ENCODE peak calls at places on chromosome 12, in four cellular contexts. One of them, this sample, is unnamed.

GRCh38 chr12:98901189-98901588 is 256.1 kb downstream of the APAF1 start:
- DNase-seq in mammary epithelial cell: no peak
- DNase-seq in foreskin keratinocyte: no peak
- DNase-seq in uterus: no peak
- DNase-seq in this sample: no peak

GRCh38 chr12:123671876-123672275 is 963 bp downstream of the TCTN2 start:
- DNase-seq in uterus: no peak
- DNase-seq in mammary epithelial cell: no peak
- DNase-seq in foreskin keratinocyte: no peak
- DNase-seq in this sample: no peak

GRCh38 chr12:13000616-13000934 is 510 bp upstream of the HEBP1 start:
- DNase-seq in foreskin keratinocyte: no peak
- DNase-seq in mammary epithelial cell: no peak
- DNase-seq in uterus: no peak
- DNase-seq in this sample: no peak

GRCh38 chr12:27177716-27178115 is 66.4 kb upstream of the STK38L start:
- DNase-seq in mammary epithelial cell: peak
- DNase-seq in uterus: no peak
- DNase-seq in foreskin keratinocyte: peak
- DNase-seq in this sample: peak

GRCh38 chr12:58176296-58176869 is 235.0 kb downstream of the ATP23 start:
- DNase-seq in uterus: no peak
- DNase-seq in mammary epithelial cell: peak
- DNase-seq in foreskin keratinocyte: no peak
- DNase-seq in this sample: no peak

GRCh38 chr12:3629082-3629830 is 123.7 kb downstream of the CRACR2A start:
- DNase-seq in mammary epithelial cell: no peak
- DNase-seq in uterus: no peak
- DNase-seq in foreskin keratinocyte: no peak
- DNase-seq in this sample: no peak

GRCh38 chr12:101230547-101230946 is 20.5 kb upstream of the SLC5A8 start:
- DNase-seq in uterus: no peak
- DNase-seq in mammary epithelial cell: peak
- DNase-seq in foreskin keratinocyte: peak
- DNase-seq in this sample: peak

GRCh38 chr12:64627781-64628180 is 17.5 kb downstream of the RASSF3 start:
- DNase-seq in foreskin keratinocyte: no peak
- DNase-seq in uterus: no peak
- DNase-seq in mammary epithelial cell: peak
- DNase-seq in this sample: no peak

GRCh38 chr12:88595697-88596096 is 15.4 kb upstream of the KITLG start:
- DNase-seq in foreskin keratinocyte: no peak
- DNase-seq in uterus: no peak
- DNase-seq in mammary epithelial cell: no peak
- DNase-seq in this sample: no peak

GRCh38 chr12:77115471-77115870 is 50.1 kb upstream of the E2F7 start:
- DNase-seq in foreskin keratinocyte: no peak
- DNase-seq in mammary epithelial cell: no peak
- DNase-seq in uterus: no peak
- DNase-seq in this sample: no peak

GRCh38 chr12:13504074-13504473 is 307.5 kb downstream of the EMP1 start:
- DNase-seq in mammary epithelial cell: peak
- DNase-seq in foreskin keratinocyte: no peak
- DNase-seq in uterus: no peak
- DNase-seq in this sample: no peak

GRCh38 chr12:104653730-104654328 is 197.1 kb downstream of the CHST11 start:
- DNase-seq in uterus: no peak
- DNase-seq in mammary epithelial cell: no peak
- DNase-seq in foreskin keratinocyte: no peak
- DNase-seq in this sample: no peak

GRCh38 chr12:14949631-14950030 is 11.3 kb upstream of the ERP27 start:
- DNase-seq in uterus: no peak
- DNase-seq in mammary epithelial cell: no peak
- DNase-seq in foreskin keratinocyte: no peak
- DNase-seq in this sample: no peak

GRCh38 chr12:110135012-110135411 is 10.9 kb downstream of the IFT81 start:
- DNase-seq in foreskin keratinocyte: no peak
- DNase-seq in uterus: no peak
- DNase-seq in mammary epithelial cell: no peak
- DNase-seq in this sample: no peak

GRCh38 chr12:102995372-102995771 is 37.9 kb downstream of the ASCL1 start:
- DNase-seq in uterus: no peak
- DNase-seq in foreskin keratinocyte: no peak
- DNase-seq in mammary epithelial cell: no peak
- DNase-seq in this sample: no peak

GRCh38 chr12:79055926-79056674 is 191.5 kb downstream of the SYT1 start:
- DNase-seq in foreskin keratinocyte: peak
- DNase-seq in uterus: no peak
- DNase-seq in mammary epithelial cell: peak
- DNase-seq in this sample: peak

GRCh38 chr12:57929092-57929830 is 12.1 kb upstream of the ATP23 start:
- DNase-seq in uterus: no peak
- DNase-seq in mammary epithelial cell: no peak
- DNase-seq in foreskin keratinocyte: no peak
- DNase-seq in this sample: no peak

GRCh38 chr12:96056646-96057455 is 21.5 kb upstream of the LTA4H start:
- DNase-seq in mammary epithelial cell: no peak
- DNase-seq in uterus: no peak
- DNase-seq in foreskin keratinocyte: no peak
- DNase-seq in this sample: no peak

GRCh38 chr12:96050139-96050538 is 14.8 kb upstream of the LTA4H start:
- DNase-seq in uterus: no peak
- DNase-seq in mammary epithelial cell: no peak
- DNase-seq in foreskin keratinocyte: no peak
- DNase-seq in this sample: no peak

GRCh38 chr12:96054262-96054645 is 18.9 kb upstream of the LTA4H start:
- DNase-seq in mammary epithelial cell: no peak
- DNase-seq in uterus: no peak
- DNase-seq in foreskin keratinocyte: no peak
- DNase-seq in this sample: no peak

GRCh38 chr12:96051756-96052155 is 16.4 kb upstream of the LTA4H start:
- DNase-seq in foreskin keratinocyte: no peak
- DNase-seq in uterus: no peak
- DNase-seq in mammary epithelial cell: no peak
- DNase-seq in this sample: no peak

GRCh38 chr12:96053476-96054261 is 18.3 kb upstream of the LTA4H start:
- DNase-seq in mammary epithelial cell: no peak
- DNase-seq in foreskin keratinocyte: no peak
- DNase-seq in uterus: no peak
- DNase-seq in this sample: no peak
- H3K27ac ChIP-seq in mammary epithelial cell: no peak
- H3K27ac ChIP-seq in foreskin keratinocyte: no peak
- H3K27ac ChIP-seq in uterus: peak
- H3K27ac ChIP-seq in this sample: no peak

GRCh38 chr12:53344824-53345485 is 8.8 kb upstream of the SP7 start:
- DNase-seq in uterus: peak
- DNase-seq in mammary epithelial cell: peak
- DNase-seq in foreskin keratinocyte: no peak
- DNase-seq in this sample: no peak
- H3K27ac ChIP-seq in uterus: peak
- H3K27ac ChIP-seq in mammary epithelial cell: no peak
- H3K27ac ChIP-seq in foreskin keratinocyte: no peak
- H3K27ac ChIP-seq in this sample: no peak

DNA sequence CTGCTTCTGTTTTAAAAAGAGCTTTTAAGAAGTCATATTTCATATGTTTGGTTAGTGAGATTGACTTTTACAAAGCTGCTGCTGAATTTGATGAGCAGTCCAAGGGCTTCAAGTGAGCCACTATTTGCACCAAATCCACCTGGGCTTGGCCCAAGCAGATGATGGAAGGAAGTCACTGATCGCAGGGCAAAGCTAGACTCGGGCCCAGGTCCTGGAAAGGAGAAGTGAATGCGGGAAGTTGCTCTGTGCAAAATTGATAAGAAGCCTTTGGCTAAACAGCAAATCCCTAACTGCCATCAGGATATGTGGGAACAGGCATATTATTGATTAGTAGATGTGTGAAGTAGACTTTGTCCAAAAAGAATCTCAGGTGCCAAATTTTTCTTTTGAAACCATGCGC is 30.5 kb downstream of the PLXNC1 start:
- DNase-seq in uterus: no peak
- DNase-seq in mammary epithelial cell: no peak
- DNase-seq in foreskin keratinocyte: no peak
- DNase-seq in this sample: no peak
- H3K27ac ChIP-seq in uterus: no peak
- H3K27ac ChIP-seq in mammary epithelial cell: no peak
- H3K27ac ChIP-seq in foreskin keratinocyte: no peak
- H3K27ac ChIP-seq in this sample: no peak

DNA sequence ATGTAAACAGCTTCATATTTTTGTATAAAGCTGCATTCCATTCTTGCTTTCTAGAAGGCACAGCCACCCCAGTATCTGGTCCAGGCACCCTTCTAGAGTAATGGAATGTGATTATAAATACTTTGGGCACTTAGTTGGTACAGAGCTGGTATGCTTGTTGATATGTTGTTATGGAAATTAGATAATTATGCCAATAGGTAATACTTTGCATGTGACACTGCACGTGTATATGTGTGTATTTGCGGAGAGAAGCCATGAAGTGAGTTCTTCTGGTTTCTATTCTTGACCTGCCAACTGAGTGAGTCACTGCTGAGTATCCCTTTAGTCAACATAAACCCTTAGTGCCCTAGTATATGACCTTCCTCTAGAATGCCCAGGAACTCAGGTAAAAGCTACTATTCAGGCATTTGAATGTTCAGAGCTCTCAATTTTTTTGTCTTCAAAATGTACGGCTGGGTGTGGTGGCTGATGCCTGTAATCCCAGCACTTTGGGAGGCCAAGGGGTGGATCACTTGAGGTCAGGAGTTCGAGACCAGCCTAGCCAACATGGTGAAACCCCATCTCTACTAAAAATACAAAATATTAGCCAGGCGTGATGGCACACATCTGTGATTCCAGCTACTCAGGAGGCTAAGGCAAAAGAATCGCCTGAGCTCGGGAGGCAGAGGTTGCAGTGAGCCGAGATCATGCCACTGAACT is 6.2 kb upstream of the TCP11L2 start:
- DNase-seq in mammary epithelial cell: peak
- DNase-seq in foreskin keratinocyte: peak
- DNase-seq in uterus: no peak
- DNase-seq in this sample: peak
- H3K27ac ChIP-seq in mammary epithelial cell: peak
- H3K27ac ChIP-seq in foreskin keratinocyte: peak
- H3K27ac ChIP-seq in uterus: no peak
- H3K27ac ChIP-seq in this sample: peak

GRCh38 chr12:120109570-120110267 is 6.8 kb downstream of the RAB35 start:
- DNase-seq in mammary epithelial cell: no peak
- DNase-seq in foreskin keratinocyte: no peak
- DNase-seq in uterus: no peak
- DNase-seq in this sample: no peak
- H3K27ac ChIP-seq in mammary epithelial cell: no peak
- H3K27ac ChIP-seq in foreskin keratinocyte: no peak
- H3K27ac ChIP-seq in uterus: no peak
- H3K27ac ChIP-seq in this sample: no peak

DNA sequence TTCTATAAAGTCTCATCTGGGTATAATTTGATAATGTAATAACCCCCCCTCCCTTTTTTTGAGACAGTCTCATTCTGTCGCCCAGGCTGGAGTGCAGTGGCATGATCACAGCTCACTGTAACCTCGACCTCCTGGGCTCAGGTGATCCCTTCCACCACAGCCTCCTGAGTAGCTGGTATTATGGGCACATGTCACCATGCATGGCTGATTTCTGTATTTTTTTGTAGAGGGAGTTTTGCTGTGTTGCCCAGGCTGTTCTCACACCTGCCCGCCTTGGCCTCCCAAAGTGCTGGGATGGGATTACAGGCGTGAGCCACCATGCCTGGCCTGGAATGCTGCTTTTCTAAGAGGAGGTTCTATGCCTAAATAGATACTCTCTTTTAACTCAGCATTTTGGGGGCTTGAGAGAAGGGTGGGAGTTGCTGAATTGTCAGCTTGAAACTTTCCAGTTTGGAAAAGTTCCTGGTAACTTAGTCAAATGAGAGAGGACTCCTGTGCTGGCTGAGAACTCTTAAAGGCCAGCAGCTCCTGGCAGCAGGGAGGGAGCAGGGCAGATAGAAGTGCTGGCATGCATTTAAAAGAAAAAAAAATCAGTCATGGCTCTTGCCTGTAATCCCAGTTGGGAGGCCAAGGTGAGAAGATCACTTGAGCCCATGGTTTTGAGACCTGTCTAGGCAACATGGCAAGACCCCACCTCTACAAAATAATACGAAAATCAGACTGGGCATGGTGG is 13.0 kb downstream of the NUDT4 start:
- DNase-seq in foreskin keratinocyte: no peak
- DNase-seq in uterus: no peak
- DNase-seq in mammary epithelial cell: no peak
- DNase-seq in this sample: no peak
- H3K27ac ChIP-seq in foreskin keratinocyte: no peak
- H3K27ac ChIP-seq in uterus: no peak
- H3K27ac ChIP-seq in mammary epithelial cell: no peak
- H3K27ac ChIP-seq in this sample: no peak

GRCh38 chr12:120656008-120656407 is 15.6 kb downstream of the CABP1 start:
- DNase-seq in mammary epithelial cell: no peak
- DNase-seq in foreskin keratinocyte: no peak
- DNase-seq in uterus: no peak
- DNase-seq in this sample: no peak
- H3K27ac ChIP-seq in mammary epithelial cell: no peak
- H3K27ac ChIP-seq in foreskin keratinocyte: no peak
- H3K27ac ChIP-seq in uterus: no peak
- H3K27ac ChIP-seq in this sample: no peak

DNA sequence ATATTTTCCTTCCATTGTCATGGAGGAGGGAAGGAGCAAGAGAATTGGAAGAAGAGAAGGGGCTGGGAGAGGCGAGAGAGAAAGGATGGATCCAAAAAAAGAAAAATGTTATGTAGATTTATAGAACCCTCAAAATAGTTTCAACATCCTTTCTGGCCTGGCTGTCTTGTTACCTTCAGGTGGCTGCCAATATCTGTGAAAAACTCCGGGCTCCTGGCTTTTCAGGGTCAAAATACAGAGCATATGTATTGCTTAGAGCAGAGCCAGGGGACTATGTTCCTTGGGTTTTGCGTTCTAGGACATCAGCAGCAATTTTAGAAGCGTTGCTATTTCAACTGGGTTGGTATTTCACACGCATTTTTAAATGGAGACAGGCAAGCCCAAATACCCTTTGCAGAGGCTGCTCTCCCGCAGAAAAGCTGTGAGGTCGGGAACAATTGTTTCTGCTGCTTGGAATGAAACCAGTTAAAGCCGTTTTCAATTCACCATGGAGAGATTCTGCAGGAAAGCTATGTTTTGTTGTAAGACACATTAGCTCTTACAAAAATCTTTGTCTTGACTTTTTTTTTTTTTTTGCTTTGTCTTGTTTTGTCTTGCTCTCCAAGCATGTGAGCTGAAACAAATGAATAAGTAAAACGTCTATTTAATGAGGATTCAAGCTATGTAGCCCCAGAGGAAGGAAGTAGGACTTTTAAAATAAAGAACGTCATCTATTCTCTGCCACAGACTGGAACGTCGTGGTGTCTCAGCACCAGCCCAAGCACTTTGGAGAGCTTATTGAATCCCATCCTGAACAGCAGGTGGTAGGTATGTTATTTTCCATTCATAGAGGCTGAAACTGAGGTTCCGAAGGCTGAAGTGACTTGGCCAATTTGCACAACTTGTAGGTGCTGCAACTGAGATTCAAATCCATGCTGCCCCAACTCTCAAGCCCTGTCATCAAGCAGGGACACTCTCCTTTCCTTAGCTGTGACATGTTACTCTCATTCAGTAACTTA is 181.0 kb upstream of the TBX3 start:
- DNase-seq in uterus: no peak
- DNase-seq in foreskin keratinocyte: no peak
- DNase-seq in mammary epithelial cell: no peak
- DNase-seq in this sample: no peak
- H3K27ac ChIP-seq in uterus: no peak
- H3K27ac ChIP-seq in foreskin keratinocyte: no peak
- H3K27ac ChIP-seq in mammary epithelial cell: no peak
- H3K27ac ChIP-seq in this sample: no peak

GRCh38 chr12:44464180-44464579 is 411.9 kb downstream of the NELL2 start:
- DNase-seq in uterus: no peak
- DNase-seq in mammary epithelial cell: no peak
- DNase-seq in foreskin keratinocyte: no peak
- DNase-seq in this sample: no peak
- H3K27ac ChIP-seq in uterus: no peak
- H3K27ac ChIP-seq in mammary epithelial cell: no peak
- H3K27ac ChIP-seq in foreskin keratinocyte: no peak
- H3K27ac ChIP-seq in this sample: no peak